ENCODE peak calls at places on chromosome 22, in six cellular contexts. One of them, this sample, is unnamed.

GRCh38 chr22:35629406-35630234 is 12.5 kb upstream of the MB start:
- DNase-seq in effector memory CD4-positive, alpha-beta T cell: no peak
- DNase-seq in CD4-positive, CD25-positive, alpha-beta regulatory T cell: peak
- DNase-seq in A549: peak
- DNase-seq in heart right ventricle: peak
- DNase-seq in brain microvascular endothelial cell: peak
- DNase-seq in this sample: peak

GRCh38 chr22:47129902-47130301 is 367.5 kb downstream of the TBC1D22A start:
- DNase-seq in effector memory CD4-positive, alpha-beta T cell: no peak
- DNase-seq in CD4-positive, CD25-positive, alpha-beta regulatory T cell: peak
- DNase-seq in A549: peak
- DNase-seq in heart right ventricle: no peak
- DNase-seq in brain microvascular endothelial cell: no peak
- DNase-seq in this sample: peak

GRCh38 chr22:46703166-46703995 is 34.7 kb downstream of the CERK start:
- DNase-seq in effector memory CD4-positive, alpha-beta T cell: no peak
- DNase-seq in CD4-positive, CD25-positive, alpha-beta regulatory T cell: no peak
- DNase-seq in A549: no peak
- DNase-seq in heart right ventricle: no peak
- DNase-seq in brain microvascular endothelial cell: no peak
- DNase-seq in this sample: no peak

GRCh38 chr22:35170716-35171697 is 86.3 kb upstream of the HMGXB4 start:
- DNase-seq in effector memory CD4-positive, alpha-beta T cell: no peak
- DNase-seq in CD4-positive, CD25-positive, alpha-beta regulatory T cell: no peak
- DNase-seq in A549: no peak
- DNase-seq in heart right ventricle: no peak
- DNase-seq in brain microvascular endothelial cell: no peak
- DNase-seq in this sample: peak

GRCh38 chr22:35561796-35562526 is 21.3 kb downstream of the RASD2 start:
- DNase-seq in effector memory CD4-positive, alpha-beta T cell: no peak
- DNase-seq in CD4-positive, CD25-positive, alpha-beta regulatory T cell: no peak
- DNase-seq in A549: peak
- DNase-seq in heart right ventricle: no peak
- DNase-seq in brain microvascular endothelial cell: peak
- DNase-seq in this sample: no peak

GRCh38 chr22:24994070-24994763 is 41.7 kb downstream of the KIAA1671 start:
- DNase-seq in effector memory CD4-positive, alpha-beta T cell: no peak
- DNase-seq in CD4-positive, CD25-positive, alpha-beta regulatory T cell: peak
- DNase-seq in A549: peak
- DNase-seq in heart right ventricle: no peak
- DNase-seq in brain microvascular endothelial cell: no peak
- DNase-seq in this sample: no peak

GRCh38 chr22:37930270-37930951 is 23.0 kb downstream of the C22orf23 start:
- DNase-seq in effector memory CD4-positive, alpha-beta T cell: no peak
- DNase-seq in CD4-positive, CD25-positive, alpha-beta regulatory T cell: peak
- DNase-seq in A549: peak
- DNase-seq in heart right ventricle: no peak
- DNase-seq in brain microvascular endothelial cell: no peak
- DNase-seq in this sample: no peak

GRCh38 chr22:28976588-28976987 is 85.0 kb downstream of the C22orf31 start:
- DNase-seq in effector memory CD4-positive, alpha-beta T cell: no peak
- DNase-seq in CD4-positive, CD25-positive, alpha-beta regulatory T cell: no peak
- DNase-seq in A549: no peak
- DNase-seq in heart right ventricle: no peak
- DNase-seq in brain microvascular endothelial cell: peak
- DNase-seq in this sample: no peak

GRCh38 chr22:40855960-40856512 is 403 bp downstream of the ST13 start:
- DNase-seq in effector memory CD4-positive, alpha-beta T cell: no peak
- DNase-seq in CD4-positive, CD25-positive, alpha-beta regulatory T cell: peak
- DNase-seq in A549: peak
- DNase-seq in heart right ventricle: peak
- DNase-seq in brain microvascular endothelial cell: peak
- DNase-seq in this sample: no peak

GRCh38 chr22:36191106-36191836 is 10.3 kb downstream of the APOL4 start:
- DNase-seq in effector memory CD4-positive, alpha-beta T cell: no peak
- DNase-seq in CD4-positive, CD25-positive, alpha-beta regulatory T cell: no peak
- DNase-seq in A549: no peak
- DNase-seq in heart right ventricle: peak
- DNase-seq in brain microvascular endothelial cell: no peak
- DNase-seq in this sample: no peak

GRCh38 chr22:48629631-48630443 is 1197.8 kb downstream of the BRD1 start:
- DNase-seq in effector memory CD4-positive, alpha-beta T cell: no peak
- DNase-seq in CD4-positive, CD25-positive, alpha-beta regulatory T cell: no peak
- DNase-seq in A549: no peak
- DNase-seq in heart right ventricle: no peak
- DNase-seq in brain microvascular endothelial cell: no peak
- DNase-seq in this sample: no peak

GRCh38 chr22:35257002-35257320 is 332 bp upstream of the HMGXB4 start:
- DNase-seq in effector memory CD4-positive, alpha-beta T cell: no peak
- DNase-seq in CD4-positive, CD25-positive, alpha-beta regulatory T cell: no peak
- DNase-seq in A549: no peak
- DNase-seq in heart right ventricle: no peak
- DNase-seq in brain microvascular endothelial cell: no peak
- DNase-seq in this sample: no peak

GRCh38 chr22:24156146-24156914 is 25.0 kb upstream of the SUSD2 start:
- DNase-seq in effector memory CD4-positive, alpha-beta T cell: peak
- DNase-seq in CD4-positive, CD25-positive, alpha-beta regulatory T cell: peak
- DNase-seq in A549: no peak
- DNase-seq in heart right ventricle: no peak
- DNase-seq in brain microvascular endothelial cell: peak
- DNase-seq in this sample: peak

GRCh38 chr22:37166675-37167066 is 17.0 kb upstream of the IL2RB start:
- DNase-seq in effector memory CD4-positive, alpha-beta T cell: peak
- DNase-seq in CD4-positive, CD25-positive, alpha-beta regulatory T cell: peak
- DNase-seq in A549: peak
- DNase-seq in heart right ventricle: peak
- DNase-seq in brain microvascular endothelial cell: peak
- DNase-seq in this sample: peak

GRCh38 chr22:17915676-17916075 is 108.7 kb downstream of the MICAL3 start:
- DNase-seq in effector memory CD4-positive, alpha-beta T cell: no peak
- DNase-seq in CD4-positive, CD25-positive, alpha-beta regulatory T cell: no peak
- DNase-seq in A549: no peak
- DNase-seq in heart right ventricle: no peak
- DNase-seq in brain microvascular endothelial cell: no peak
- DNase-seq in this sample: no peak

GRCh38 chr22:37657590-37658132 is 862 bp upstream of the PDXP start:
- DNase-seq in effector memory CD4-positive, alpha-beta T cell: no peak
- DNase-seq in CD4-positive, CD25-positive, alpha-beta regulatory T cell: no peak
- DNase-seq in A549: no peak
- DNase-seq in heart right ventricle: no peak
- DNase-seq in brain microvascular endothelial cell: no peak
- DNase-seq in this sample: no peak

GRCh38 chr22:40436460-40437431 is 66.4 kb downstream of the SGSM3 start:
- DNase-seq in effector memory CD4-positive, alpha-beta T cell: no peak
- DNase-seq in CD4-positive, CD25-positive, alpha-beta regulatory T cell: peak
- DNase-seq in A549: peak
- DNase-seq in heart right ventricle: peak
- DNase-seq in brain microvascular endothelial cell: peak
- DNase-seq in this sample: no peak

GRCh38 chr22:49188591-49188990 is 639.1 kb downstream of the BRD1 start:
- DNase-seq in effector memory CD4-positive, alpha-beta T cell: no peak
- DNase-seq in CD4-positive, CD25-positive, alpha-beta regulatory T cell: no peak
- DNase-seq in A549: no peak
- DNase-seq in heart right ventricle: no peak
- DNase-seq in brain microvascular endothelial cell: no peak
- DNase-seq in this sample: no peak

GRCh38 chr22:36238348-36239149 is 778 bp downstream of the APOL2 start:
- DNase-seq in effector memory CD4-positive, alpha-beta T cell: no peak
- DNase-seq in CD4-positive, CD25-positive, alpha-beta regulatory T cell: no peak
- DNase-seq in A549: no peak
- DNase-seq in heart right ventricle: no peak
- DNase-seq in brain microvascular endothelial cell: no peak
- DNase-seq in this sample: no peak

GRCh38 chr22:36144886-36145541 is 15.5 kb downstream of the APOL3 start:
- DNase-seq in effector memory CD4-positive, alpha-beta T cell: no peak
- DNase-seq in CD4-positive, CD25-positive, alpha-beta regulatory T cell: peak
- DNase-seq in A549: peak
- DNase-seq in heart right ventricle: peak
- DNase-seq in brain microvascular endothelial cell: peak
- DNase-seq in this sample: no peak

GRCh38 chr22:31344369-31345330 is 1.5 kb downstream of the PATZ1 start:
- DNase-seq in effector memory CD4-positive, alpha-beta T cell: no peak
- DNase-seq in CD4-positive, CD25-positive, alpha-beta regulatory T cell: peak
- DNase-seq in A549: no peak
- DNase-seq in heart right ventricle: peak
- DNase-seq in brain microvascular endothelial cell: peak
- DNase-seq in this sample: peak

GRCh38 chr22:29030618-29031235 is 30.9 kb downstream of the C22orf31 start:
- DNase-seq in effector memory CD4-positive, alpha-beta T cell: no peak
- DNase-seq in CD4-positive, CD25-positive, alpha-beta regulatory T cell: no peak
- DNase-seq in A549: peak
- DNase-seq in heart right ventricle: peak
- DNase-seq in brain microvascular endothelial cell: peak
- DNase-seq in this sample: peak

GRCh38 chr22:31350410-31350863 is 4.3 kb upstream of the PATZ1 start:
- DNase-seq in effector memory CD4-positive, alpha-beta T cell: no peak
- DNase-seq in CD4-positive, CD25-positive, alpha-beta regulatory T cell: no peak
- DNase-seq in A549: peak
- DNase-seq in heart right ventricle: no peak
- DNase-seq in brain microvascular endothelial cell: no peak
- DNase-seq in this sample: no peak

GRCh38 chr22:40531951-40532900 is 104.3 kb downstream of the MRTFA start:
- DNase-seq in effector memory CD4-positive, alpha-beta T cell: no peak
- DNase-seq in CD4-positive, CD25-positive, alpha-beta regulatory T cell: peak
- DNase-seq in A549: no peak
- DNase-seq in heart right ventricle: no peak
- DNase-seq in brain microvascular endothelial cell: no peak
- DNase-seq in this sample: no peak

GRCh38 chr22:32801436-32802290 is at the start of gene TIMP3:
- DNase-seq in effector memory CD4-positive, alpha-beta T cell: no peak
- DNase-seq in CD4-positive, CD25-positive, alpha-beta regulatory T cell: no peak
- DNase-seq in A549: peak
- DNase-seq in heart right ventricle: peak
- DNase-seq in brain microvascular endothelial cell: peak
- DNase-seq in this sample: peak

GRCh38 chr22:26502688-26503561 is 9.3 kb downstream of the TFIP11 start:
- DNase-seq in effector memory CD4-positive, alpha-beta T cell: peak
- DNase-seq in CD4-positive, CD25-positive, alpha-beta regulatory T cell: peak
- DNase-seq in A549: peak
- DNase-seq in heart right ventricle: peak
- DNase-seq in brain microvascular endothelial cell: peak
- DNase-seq in this sample: no peak

GRCh38 chr22:37425800-37426531 is 1.3 kb downstream of the ELFN2 start:
- DNase-seq in effector memory CD4-positive, alpha-beta T cell: no peak
- DNase-seq in CD4-positive, CD25-positive, alpha-beta regulatory T cell: no peak
- DNase-seq in A549: peak
- DNase-seq in heart right ventricle: no peak
- DNase-seq in brain microvascular endothelial cell: no peak
- DNase-seq in this sample: no peak

GRCh38 chr22:17492247-17492646 is 71.1 kb upstream of the SLC25A18 start:
- DNase-seq in effector memory CD4-positive, alpha-beta T cell: no peak
- DNase-seq in CD4-positive, CD25-positive, alpha-beta regulatory T cell: no peak
- DNase-seq in A549: no peak
- DNase-seq in heart right ventricle: no peak
- DNase-seq in brain microvascular endothelial cell: no peak
- DNase-seq in this sample: no peak

GRCh38 chr22:25048659-25049657 is 96.4 kb downstream of the KIAA1671 start:
- DNase-seq in effector memory CD4-positive, alpha-beta T cell: peak
- DNase-seq in CD4-positive, CD25-positive, alpha-beta regulatory T cell: peak
- DNase-seq in A549: peak
- DNase-seq in heart right ventricle: peak
- DNase-seq in brain microvascular endothelial cell: peak
- DNase-seq in this sample: peak

GRCh38 chr22:36303874-36304273 is 50.9 kb downstream of the APOL1 start:
- DNase-seq in effector memory CD4-positive, alpha-beta T cell: no peak
- DNase-seq in CD4-positive, CD25-positive, alpha-beta regulatory T cell: no peak
- DNase-seq in A549: no peak
- DNase-seq in heart right ventricle: no peak
- DNase-seq in brain microvascular endothelial cell: no peak
- DNase-seq in this sample: no peak

GRCh38 chr22:46436595-46437163 is 100.7 kb downstream of the CELSR1 start:
- DNase-seq in effector memory CD4-positive, alpha-beta T cell: no peak
- DNase-seq in CD4-positive, CD25-positive, alpha-beta regulatory T cell: no peak
- DNase-seq in A549: no peak
- DNase-seq in heart right ventricle: no peak
- DNase-seq in brain microvascular endothelial cell: peak
- DNase-seq in this sample: no peak

GRCh38 chr22:32079110-32080089 is 36.3 kb downstream of the SLC5A1 start:
- DNase-seq in effector memory CD4-positive, alpha-beta T cell: no peak
- DNase-seq in CD4-positive, CD25-positive, alpha-beta regulatory T cell: no peak
- DNase-seq in A549: peak
- DNase-seq in heart right ventricle: no peak
- DNase-seq in brain microvascular endothelial cell: peak
- DNase-seq in this sample: no peak

GRCh38 chr22:34019190-34019845 is 99.0 kb upstream of the LARGE1 start:
- DNase-seq in effector memory CD4-positive, alpha-beta T cell: no peak
- DNase-seq in CD4-positive, CD25-positive, alpha-beta regulatory T cell: no peak
- DNase-seq in A549: no peak
- DNase-seq in heart right ventricle: no peak
- DNase-seq in brain microvascular endothelial cell: no peak
- DNase-seq in this sample: no peak

GRCh38 chr22:40387758-40388157 is 17.4 kb downstream of the SGSM3 start:
- DNase-seq in effector memory CD4-positive, alpha-beta T cell: no peak
- DNase-seq in CD4-positive, CD25-positive, alpha-beta regulatory T cell: no peak
- DNase-seq in A549: no peak
- DNase-seq in heart right ventricle: no peak
- DNase-seq in brain microvascular endothelial cell: no peak
- DNase-seq in this sample: no peak

GRCh38 chr22:48743601-48744282 is 1083.9 kb downstream of the BRD1 start:
- DNase-seq in effector memory CD4-positive, alpha-beta T cell: no peak
- DNase-seq in CD4-positive, CD25-positive, alpha-beta regulatory T cell: no peak
- DNase-seq in A549: no peak
- DNase-seq in heart right ventricle: no peak
- DNase-seq in brain microvascular endothelial cell: no peak
- DNase-seq in this sample: no peak

GRCh38 chr22:42075277-42075676 is 1.2 kb downstream of the PHETA2 start:
- DNase-seq in effector memory CD4-positive, alpha-beta T cell: no peak
- DNase-seq in CD4-positive, CD25-positive, alpha-beta regulatory T cell: no peak
- DNase-seq in A549: no peak
- DNase-seq in heart right ventricle: no peak
- DNase-seq in brain microvascular endothelial cell: no peak
- DNase-seq in this sample: no peak
- H3K27ac ChIP-seq in effector memory CD4-positive, alpha-beta T cell: no peak
- H3K27ac ChIP-seq in CD4-positive, CD25-positive, alpha-beta regulatory T cell: no peak
- H3K27ac ChIP-seq in A549: no peak
- H3K27ac ChIP-seq in heart right ventricle: peak
- H3K27ac ChIP-seq in brain microvascular endothelial cell: no peak
- H3K27ac ChIP-seq in this sample: peak

GRCh38 chr22:23105919-23106853 is 35.6 kb downstream of the RSPH14 start:
- DNase-seq in effector memory CD4-positive, alpha-beta T cell: no peak
- DNase-seq in CD4-positive, CD25-positive, alpha-beta regulatory T cell: no peak
- DNase-seq in A549: no peak
- DNase-seq in heart right ventricle: no peak
- DNase-seq in brain microvascular endothelial cell: no peak
- DNase-seq in this sample: no peak
- H3K27ac ChIP-seq in effector memory CD4-positive, alpha-beta T cell: no peak
- H3K27ac ChIP-seq in CD4-positive, CD25-positive, alpha-beta regulatory T cell: no peak
- H3K27ac ChIP-seq in A549: no peak
- H3K27ac ChIP-seq in heart right ventricle: no peak
- H3K27ac ChIP-seq in brain microvascular endothelial cell: no peak
- H3K27ac ChIP-seq in this sample: no peak

GRCh38 chr22:50305393-50305657 is 2.1 kb downstream of the PLXNB2 start:
- DNase-seq in effector memory CD4-positive, alpha-beta T cell: no peak
- DNase-seq in CD4-positive, CD25-positive, alpha-beta regulatory T cell: no peak
- DNase-seq in A549: no peak
- DNase-seq in heart right ventricle: no peak
- DNase-seq in brain microvascular endothelial cell: no peak
- DNase-seq in this sample: no peak
- H3K27ac ChIP-seq in effector memory CD4-positive, alpha-beta T cell: no peak
- H3K27ac ChIP-seq in CD4-positive, CD25-positive, alpha-beta regulatory T cell: no peak
- H3K27ac ChIP-seq in A549: peak
- H3K27ac ChIP-seq in heart right ventricle: peak
- H3K27ac ChIP-seq in brain microvascular endothelial cell: peak
- H3K27ac ChIP-seq in this sample: peak

GRCh38 chr22:30206964-30207363 is 39.6 kb downstream of the LIF start:
- DNase-seq in effector memory CD4-positive, alpha-beta T cell: no peak
- DNase-seq in CD4-positive, CD25-positive, alpha-beta regulatory T cell: no peak
- DNase-seq in A549: peak
- DNase-seq in heart right ventricle: no peak
- DNase-seq in brain microvascular endothelial cell: peak
- DNase-seq in this sample: no peak
- H3K27ac ChIP-seq in effector memory CD4-positive, alpha-beta T cell: no peak
- H3K27ac ChIP-seq in CD4-positive, CD25-positive, alpha-beta regulatory T cell: no peak
- H3K27ac ChIP-seq in A549: peak
- H3K27ac ChIP-seq in heart right ventricle: peak
- H3K27ac ChIP-seq in brain microvascular endothelial cell: peak
- H3K27ac ChIP-seq in this sample: peak

This sample was measured in upper lobe of right lung.